ENCODE peak calls at places on chromosomes 16 and 17, in five cellular contexts. K is H1, M is tibial artery, Q is fibroblast of mammary gland, I is GM23248. F is an unnamed sample.

GRCh38 chr17:76805319-76805718 is 62.9 kb upstream of the MGAT5B start:
- DNase-seq in M (no peak), Q (peak), K (no peak), I (peak), F (peak)

GRCh38 chr17:17677299-17678040 is 3.8 kb upstream of the RAI1 start:
- DNase-seq in K (no peak), I (no peak), M (no peak), Q (no peak), F (no peak)

GRCh38 chr17:51085150-51085805 is 35.4 kb downstream of the SPAG9 start:
- DNase-seq in M (no peak), I (peak), K (no peak), Q (no peak), F (no peak)

GRCh38 chr17:58531661-58532554 is 17.5 kb upstream of the MTMR4 start:
- DNase-seq in K (no peak), M (peak), I (peak), Q (peak), F (peak)

GRCh38 chr17:78706271-78706915 is 75.7 kb downstream of the CYTH1 start:
- DNase-seq in M (no peak), K (no peak), Q (no peak), I (no peak), F (no peak)

GRCh38 chr17:27746881-27747280 is 53.4 kb downstream of the NOS2 start:
- DNase-seq in M (no peak), K (no peak), I (no peak), Q (no peak), F (no peak)

GRCh38 chr17:63701477-63702222 is 1.7 kb upstream of the LIMD2 start:
- DNase-seq in I (no peak), K (no peak), M (no peak), Q (no peak), F (no peak)

GRCh38 chr16:46787909-46788308 is 39.8 kb upstream of the MYLK3 start:
- DNase-seq in M (no peak), Q (no peak), I (no peak), K (no peak), F (no peak)

GRCh38 chr17:48023408-48024148 is 14.0 kb downstream of the COPZ2 start:
- DNase-seq in K (peak), I (peak), Q (peak), M (peak), F (peak)

GRCh38 chr16:74601131-74601871 is 5.6 kb downstream of the GLG1 start:
- DNase-seq in K (no peak), Q (no peak), M (no peak), I (no peak), F (no peak)

GRCh38 chr16:82219298-82219697 is 49.3 kb upstream of the MPHOSPH6 start:
- DNase-seq in M (no peak), K (no peak), Q (no peak), I (no peak), F (no peak)

GRCh38 chr17:64780096-64781012 is 118.2 kb upstream of the SMURF2 start:
- DNase-seq in K (no peak), I (peak), Q (no peak), M (no peak), F (no peak)

GRCh38 chr17:43327421-43327820 is 71.4 kb upstream of the ARL4D start:
- DNase-seq in Q (peak), M (no peak), I (peak), K (no peak), F (no peak)

GRCh38 chr17:8142887-8143580 is 9.2 kb downstream of the PER1 start:
- DNase-seq in Q (no peak), M (no peak), K (no peak), I (no peak), F (no peak)

GRCh38 chr16:54657709-54658102 is 273.0 kb upstream of the IRX5 start:
- DNase-seq in I (no peak), Q (peak), K (no peak), M (no peak), F (peak)

GRCh38 chr16:55035956-55036355 is 105.3 kb downstream of the IRX5 start:
- DNase-seq in M (no peak), K (no peak), Q (peak), I (peak), F (peak)

GRCh38 chr17:38881600-38882191 is 11.8 kb downstream of the LASP1 start:
- DNase-seq in I (peak), K (no peak), M (peak), Q (peak), F (peak)
- H3K4me3 ChIP-seq in I (no peak), K (no peak), M (peak), Q (no peak), F (no peak)

DNA sequence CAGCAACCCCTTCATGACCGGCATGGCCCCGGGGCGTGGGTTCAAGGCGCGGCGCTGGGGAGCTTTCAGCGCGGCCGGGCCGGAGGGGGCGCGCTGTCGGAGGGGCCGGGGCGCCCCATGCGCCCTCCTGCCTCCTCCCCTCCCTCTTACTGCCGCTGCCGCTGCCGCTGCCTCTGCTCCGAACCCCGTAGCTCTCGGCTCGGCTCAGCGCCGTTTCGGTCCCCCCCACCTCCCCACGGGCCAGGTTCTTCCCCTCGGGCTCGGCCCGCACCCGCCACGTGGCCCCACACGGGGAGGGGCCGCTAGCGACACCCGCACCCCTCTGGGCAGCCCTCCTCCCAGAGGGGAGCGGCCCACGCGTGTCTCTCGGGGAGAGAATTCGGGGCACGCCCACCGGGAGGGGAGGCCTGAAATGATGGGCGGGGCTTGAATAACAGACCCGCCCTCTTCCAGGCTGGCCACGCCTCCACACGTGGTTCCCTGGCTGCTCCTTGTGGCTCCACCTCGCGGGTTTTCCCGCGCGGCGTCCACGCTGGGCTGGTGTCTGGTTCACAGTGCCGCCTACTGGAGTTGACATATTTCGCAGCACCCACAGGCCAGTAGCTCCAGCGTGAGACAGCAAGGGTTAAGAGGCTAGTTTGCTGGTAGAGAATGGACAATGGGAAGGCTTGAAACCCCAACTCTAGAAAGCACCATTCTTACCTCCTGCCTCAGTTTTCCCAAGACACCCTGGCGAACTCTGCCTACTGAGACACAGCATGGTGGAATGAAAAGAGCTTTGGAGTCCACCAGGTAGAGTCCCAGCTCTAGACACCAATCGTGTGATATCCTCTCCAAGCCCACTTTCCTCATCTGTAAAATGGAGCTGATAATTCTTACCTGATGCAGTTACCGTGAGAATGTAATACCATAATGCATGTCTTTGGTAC is at the start of gene KCNH4:
- DNase-seq in I (peak), Q (peak), K (no peak), M (peak), F (peak)
- H3K4me3 ChIP-seq in I (peak), Q (no peak), K (peak), M (peak), F (peak)

GRCh38 chr17:12907477-12907876 is 110.3 kb downstream of the ELAC2 start:
- DNase-seq in M (no peak), Q (no peak), I (no peak), K (no peak), F (no peak)
- H3K4me3 ChIP-seq in M (no peak), Q (no peak), I (no peak), K (no peak), F (no peak)

GRCh38 chr17:46817151-46817900 is 1.2 kb downstream of the WNT3 start:
- DNase-seq in I (no peak), M (no peak), K (no peak), Q (no peak), F (no peak)

GRCh38 chr17:46818929-46819859 is 702 bp upstream of the WNT3 start:
- DNase-seq in K (no peak), I (peak), Q (no peak), M (no peak), F (no peak)

GRCh38 chr17:46819906-46820351 is 1.4 kb upstream of the WNT3 start:
- DNase-seq in I (no peak), M (no peak), K (no peak), Q (no peak), F (no peak)

GRCh38 chr17:46817901-46818209 is 637 bp downstream of the WNT3 start:
- DNase-seq in Q (no peak), I (no peak), K (no peak), M (no peak), F (no peak)

DNA sequence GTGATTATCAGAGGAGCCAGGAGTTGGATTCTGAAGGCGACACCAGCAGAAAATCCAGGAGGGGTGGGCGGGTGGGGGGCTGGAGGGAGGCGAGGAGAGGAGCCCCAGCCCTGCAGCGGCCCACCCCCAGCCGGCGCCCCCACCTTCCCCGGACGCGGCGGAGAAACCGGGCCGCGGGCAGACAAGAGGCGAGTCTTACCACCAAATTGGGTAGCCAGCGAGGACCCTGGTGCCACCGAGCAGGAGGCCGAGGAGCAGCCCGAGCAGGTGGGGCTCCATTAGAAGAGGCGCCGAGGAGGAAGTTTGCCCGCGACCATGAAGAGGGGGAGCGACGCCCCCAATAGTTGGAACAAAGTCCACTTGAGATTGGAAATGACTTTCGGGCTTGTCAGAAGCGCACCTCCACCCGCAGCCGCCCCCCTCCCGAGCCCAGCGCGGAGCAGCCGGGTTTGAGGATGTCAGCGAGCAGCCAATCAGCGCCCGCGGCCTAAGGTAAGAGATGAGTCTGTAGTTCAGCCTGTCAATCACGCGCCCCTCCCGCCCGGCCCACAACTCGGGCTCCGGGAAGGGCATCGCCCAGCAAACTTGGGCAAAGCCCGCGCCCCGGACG is at the start of gene WNT3:
- DNase-seq in I (no peak), K (no peak), Q (no peak), M (no peak), F (no peak)
- H3K4me3 ChIP-seq in I (peak), K (peak), Q (no peak), M (peak), F (no peak)

GRCh38 chr16:66427451-66427860 is 361 bp downstream of the BEAN1 start:
- DNase-seq in M (no peak), Q (no peak), I (peak), K (no peak), F (no peak)
- H3K4me3 ChIP-seq in M (peak), Q (peak), I (peak), K (peak), F (peak)

F was measured in MG63.